ENCODE peak calls at places on chromosomes 12 and 14, in nine cellular contexts. One of them, this sample, is unnamed.

GRCh38 chr12:130186631-130187269 is 24.5 kb downstream of the FZD10 start:
- DNase-seq in cardiac muscle cell: no peak
- DNase-seq in choroid plexus epithelial cell: no peak
- DNase-seq in PC-3: peak
- DNase-seq in lung: no peak
- DNase-seq in activated B cell treated with CpG ODN at 0.5 μM for 24 hours: no peak
- DNase-seq in Peyer's patch: no peak
- DNase-seq in cardiac fibroblast: no peak
- DNase-seq in AG04450: no peak
- DNase-seq in this sample: no peak

GRCh38 chr14:89958966-89959365 is 3.2 kb downstream of the TDP1 start:
- DNase-seq in cardiac fibroblast: no peak
- DNase-seq in Peyer's patch: no peak
- DNase-seq in AG04450: no peak
- DNase-seq in activated B cell treated with CpG ODN at 0.5 μM for 24 hours: no peak
- DNase-seq in PC-3: no peak
- DNase-seq in choroid plexus epithelial cell: no peak
- DNase-seq in lung: no peak
- DNase-seq in cardiac muscle cell: no peak
- DNase-seq in this sample: no peak

GRCh38 chr14:24921903-24922302 is 128.0 kb downstream of the STXBP6 start:
- DNase-seq in PC-3: no peak
- DNase-seq in cardiac fibroblast: peak
- DNase-seq in Peyer's patch: no peak
- DNase-seq in AG04450: no peak
- DNase-seq in cardiac muscle cell: no peak
- DNase-seq in activated B cell treated with CpG ODN at 0.5 μM for 24 hours: no peak
- DNase-seq in lung: no peak
- DNase-seq in choroid plexus epithelial cell: peak
- DNase-seq in this sample: no peak

GRCh38 chr14:68293404-68293803 is 473.8 kb downstream of the RAD51B start:
- DNase-seq in cardiac fibroblast: no peak
- DNase-seq in cardiac muscle cell: no peak
- DNase-seq in choroid plexus epithelial cell: no peak
- DNase-seq in AG04450: no peak
- DNase-seq in PC-3: no peak
- DNase-seq in Peyer's patch: no peak
- DNase-seq in activated B cell treated with CpG ODN at 0.5 μM for 24 hours: no peak
- DNase-seq in lung: no peak
- DNase-seq in this sample: peak

GRCh38 chr12:47908738-47909137 is 3.9 kb upstream of the VDR start:
- DNase-seq in AG04450: no peak
- DNase-seq in Peyer's patch: no peak
- DNase-seq in activated B cell treated with CpG ODN at 0.5 μM for 24 hours: no peak
- DNase-seq in cardiac muscle cell: no peak
- DNase-seq in PC-3: no peak
- DNase-seq in choroid plexus epithelial cell: no peak
- DNase-seq in lung: no peak
- DNase-seq in cardiac fibroblast: no peak
- DNase-seq in this sample: no peak

GRCh38 chr12:113889076-113889475 is 77.0 kb downstream of the RBM19 start:
- DNase-seq in activated B cell treated with CpG ODN at 0.5 μM for 24 hours: no peak
- DNase-seq in Peyer's patch: no peak
- DNase-seq in PC-3: no peak
- DNase-seq in choroid plexus epithelial cell: peak
- DNase-seq in cardiac muscle cell: no peak
- DNase-seq in cardiac fibroblast: peak
- DNase-seq in AG04450: no peak
- DNase-seq in lung: no peak
- DNase-seq in this sample: no peak

GRCh38 chr12:120039711-120040110 is 50.7 kb downstream of the BICDL1 start:
- DNase-seq in choroid plexus epithelial cell: no peak
- DNase-seq in cardiac fibroblast: no peak
- DNase-seq in lung: no peak
- DNase-seq in PC-3: no peak
- DNase-seq in Peyer's patch: no peak
- DNase-seq in cardiac muscle cell: no peak
- DNase-seq in AG04450: no peak
- DNase-seq in activated B cell treated with CpG ODN at 0.5 μM for 24 hours: no peak
- DNase-seq in this sample: no peak

GRCh38 chr14:30078827-30079402 is 151.3 kb upstream of the PRKD1 start:
- DNase-seq in AG04450: no peak
- DNase-seq in cardiac muscle cell: no peak
- DNase-seq in PC-3: no peak
- DNase-seq in activated B cell treated with CpG ODN at 0.5 μM for 24 hours: no peak
- DNase-seq in Peyer's patch: no peak
- DNase-seq in lung: no peak
- DNase-seq in choroid plexus epithelial cell: no peak
- DNase-seq in cardiac fibroblast: no peak
- DNase-seq in this sample: no peak

GRCh38 chr14:76768201-76768656 is 7.0 kb downstream of the VASH1 start:
- DNase-seq in activated B cell treated with CpG ODN at 0.5 μM for 24 hours: no peak
- DNase-seq in choroid plexus epithelial cell: peak
- DNase-seq in cardiac muscle cell: peak
- DNase-seq in Peyer's patch: no peak
- DNase-seq in PC-3: no peak
- DNase-seq in lung: peak
- DNase-seq in cardiac fibroblast: no peak
- DNase-seq in AG04450: no peak
- DNase-seq in this sample: peak

GRCh38 chr12:105420046-105420445 is 89.6 kb downstream of the C12orf75 start:
- DNase-seq in cardiac muscle cell: no peak
- DNase-seq in choroid plexus epithelial cell: no peak
- DNase-seq in lung: no peak
- DNase-seq in activated B cell treated with CpG ODN at 0.5 μM for 24 hours: no peak
- DNase-seq in cardiac fibroblast: no peak
- DNase-seq in AG04450: no peak
- DNase-seq in PC-3: no peak
- DNase-seq in Peyer's patch: no peak
- DNase-seq in this sample: no peak

GRCh38 chr12:105418821-105419291 is 88.4 kb downstream of the C12orf75 start:
- DNase-seq in PC-3: no peak
- DNase-seq in lung: no peak
- DNase-seq in Peyer's patch: no peak
- DNase-seq in cardiac muscle cell: no peak
- DNase-seq in choroid plexus epithelial cell: no peak
- DNase-seq in cardiac fibroblast: no peak
- DNase-seq in activated B cell treated with CpG ODN at 0.5 μM for 24 hours: no peak
- DNase-seq in AG04450: no peak
- DNase-seq in this sample: no peak

GRCh38 chr12:105419606-105420005 is 89.1 kb downstream of the C12orf75 start:
- DNase-seq in AG04450: no peak
- DNase-seq in cardiac fibroblast: no peak
- DNase-seq in activated B cell treated with CpG ODN at 0.5 μM for 24 hours: no peak
- DNase-seq in lung: no peak
- DNase-seq in choroid plexus epithelial cell: no peak
- DNase-seq in Peyer's patch: no peak
- DNase-seq in PC-3: no peak
- DNase-seq in cardiac muscle cell: no peak
- DNase-seq in this sample: no peak

GRCh38 chr12:105418232-105418631 is 87.7 kb downstream of the C12orf75 start:
- DNase-seq in cardiac fibroblast: peak
- DNase-seq in cardiac muscle cell: peak
- DNase-seq in lung: no peak
- DNase-seq in activated B cell treated with CpG ODN at 0.5 μM for 24 hours: no peak
- DNase-seq in AG04450: peak
- DNase-seq in Peyer's patch: no peak
- DNase-seq in PC-3: peak
- DNase-seq in choroid plexus epithelial cell: peak
- DNase-seq in this sample: no peak

GRCh38 chr12:105417732-105418131 is 87.2 kb downstream of the C12orf75 start:
- DNase-seq in AG04450: no peak
- DNase-seq in Peyer's patch: no peak
- DNase-seq in choroid plexus epithelial cell: no peak
- DNase-seq in cardiac muscle cell: no peak
- DNase-seq in cardiac fibroblast: no peak
- DNase-seq in lung: no peak
- DNase-seq in activated B cell treated with CpG ODN at 0.5 μM for 24 hours: no peak
- DNase-seq in PC-3: no peak
- DNase-seq in this sample: no peak
- TF ChIP-seq CTCF in AG04450: peak
- TF ChIP-seq CTCF in Peyer's patch: no peak
- TF ChIP-seq CTCF in choroid plexus epithelial cell: peak
- TF ChIP-seq CTCF in cardiac muscle cell: no peak
- TF ChIP-seq CTCF in cardiac fibroblast: peak
- TF ChIP-seq CTCF in lung: no peak
- TF ChIP-seq CTCF in activated B cell treated with CpG ODN at 0.5 μM for 24 hours: no peak
- TF ChIP-seq CTCF in PC-3: no peak
- TF ChIP-seq CTCF in this sample: no peak

DNA sequence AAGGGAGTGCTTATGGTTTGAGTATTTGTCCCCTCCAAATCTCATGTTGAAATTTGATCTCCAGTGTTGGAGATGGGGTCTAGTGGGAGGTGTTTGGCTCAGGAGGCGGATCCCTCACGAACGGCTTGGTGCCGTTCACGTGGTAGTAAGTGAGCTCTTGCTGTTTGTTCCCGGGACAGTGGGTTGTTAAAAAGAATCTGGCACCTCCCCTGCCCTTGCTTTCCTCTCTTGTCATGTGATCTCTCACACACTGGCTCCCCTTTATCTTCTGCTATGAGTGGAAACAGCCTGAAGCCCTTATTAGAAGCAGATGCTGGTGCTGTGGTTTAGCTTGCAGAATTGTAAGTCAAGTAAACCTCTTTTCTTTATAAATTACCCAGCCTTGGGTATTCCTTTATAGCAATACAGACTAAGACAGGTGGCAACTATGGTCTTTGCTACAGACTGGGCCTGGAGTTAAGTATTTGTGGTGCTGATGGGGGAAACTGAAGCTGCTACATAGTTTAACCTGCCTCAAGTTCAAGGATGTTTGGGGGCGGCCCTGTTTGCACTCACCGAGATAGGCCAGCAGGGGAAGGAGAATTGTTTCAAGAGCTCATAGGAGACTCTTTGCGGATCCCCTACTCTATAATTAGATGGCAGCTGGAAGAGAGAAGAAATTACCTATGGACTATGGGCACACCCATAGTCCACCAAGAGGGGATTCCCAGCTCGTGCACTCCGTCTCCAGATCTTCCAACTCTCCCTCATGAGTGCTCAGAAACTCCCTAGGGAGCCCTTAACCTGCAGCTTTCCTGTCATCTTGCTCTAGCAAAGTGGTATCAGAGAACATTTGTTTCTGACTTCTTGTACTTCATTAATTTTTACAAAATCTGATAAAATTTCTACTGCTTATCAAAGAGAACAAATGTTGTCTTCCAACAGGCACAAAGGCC is 164.6 kb downstream of the SLC15A5 start:
- DNase-seq in activated B cell treated with CpG ODN at 0.5 μM for 24 hours: no peak
- DNase-seq in Peyer's patch: no peak
- DNase-seq in lung: no peak
- DNase-seq in cardiac fibroblast: no peak
- DNase-seq in AG04450: no peak
- DNase-seq in choroid plexus epithelial cell: peak
- DNase-seq in PC-3: no peak
- DNase-seq in cardiac muscle cell: peak
- DNase-seq in this sample: no peak
- TF ChIP-seq CTCF in activated B cell treated with CpG ODN at 0.5 μM for 24 hours: no peak
- TF ChIP-seq CTCF in Peyer's patch: no peak
- TF ChIP-seq CTCF in lung: no peak
- TF ChIP-seq CTCF in cardiac fibroblast: no peak
- TF ChIP-seq CTCF in AG04450: no peak
- TF ChIP-seq CTCF in choroid plexus epithelial cell: no peak
- TF ChIP-seq CTCF in PC-3: no peak
- TF ChIP-seq CTCF in cardiac muscle cell: no peak
- TF ChIP-seq CTCF in this sample: no peak

GRCh38 chr12:93540506-93540905 is 32.0 kb upstream of the SOCS2 start:
- DNase-seq in cardiac muscle cell: no peak
- DNase-seq in activated B cell treated with CpG ODN at 0.5 μM for 24 hours: no peak
- DNase-seq in cardiac fibroblast: peak
- DNase-seq in Peyer's patch: no peak
- DNase-seq in choroid plexus epithelial cell: no peak
- DNase-seq in AG04450: no peak
- DNase-seq in lung: peak
- DNase-seq in PC-3: no peak
- DNase-seq in this sample: no peak
- TF ChIP-seq CTCF in cardiac muscle cell: no peak
- TF ChIP-seq CTCF in activated B cell treated with CpG ODN at 0.5 μM for 24 hours: no peak
- TF ChIP-seq CTCF in cardiac fibroblast: no peak
- TF ChIP-seq CTCF in Peyer's patch: no peak
- TF ChIP-seq CTCF in choroid plexus epithelial cell: no peak
- TF ChIP-seq CTCF in AG04450: no peak
- TF ChIP-seq CTCF in lung: no peak
- TF ChIP-seq CTCF in PC-3: no peak
- TF ChIP-seq CTCF in this sample: no peak

DNA sequence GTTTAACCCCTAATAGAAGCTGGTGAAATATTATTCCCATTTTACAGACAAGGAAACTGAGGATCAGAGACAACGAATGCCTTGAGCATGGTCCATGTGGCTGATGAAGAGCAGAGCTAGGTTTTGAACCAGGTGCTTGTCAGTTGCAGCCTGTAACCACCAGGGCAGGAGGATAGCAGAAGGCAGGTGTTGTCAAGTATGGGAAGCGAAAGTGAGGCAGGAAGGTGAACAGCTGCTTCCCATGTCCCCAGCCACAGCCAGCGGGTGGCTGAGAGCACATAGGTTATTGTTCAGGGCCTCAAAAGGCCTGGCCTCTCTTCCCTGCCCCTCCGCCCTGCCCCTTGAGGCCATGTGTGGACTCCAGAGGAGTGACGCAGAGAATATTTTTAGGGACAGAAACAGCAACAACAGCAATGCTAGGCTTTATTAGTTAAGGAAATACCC is 39.6 kb downstream of the IQSEC3 start:
- DNase-seq in PC-3: no peak
- DNase-seq in AG04450: no peak
- DNase-seq in cardiac muscle cell: no peak
- DNase-seq in lung: no peak
- DNase-seq in cardiac fibroblast: peak
- DNase-seq in choroid plexus epithelial cell: no peak
- DNase-seq in activated B cell treated with CpG ODN at 0.5 μM for 24 hours: no peak
- DNase-seq in Peyer's patch: no peak
- DNase-seq in this sample: peak
- TF ChIP-seq CTCF in PC-3: no peak
- TF ChIP-seq CTCF in AG04450: no peak
- TF ChIP-seq CTCF in cardiac muscle cell: no peak
- TF ChIP-seq CTCF in lung: no peak
- TF ChIP-seq CTCF in cardiac fibroblast: no peak
- TF ChIP-seq CTCF in choroid plexus epithelial cell: peak
- TF ChIP-seq CTCF in activated B cell treated with CpG ODN at 0.5 μM for 24 hours: no peak
- TF ChIP-seq CTCF in Peyer's patch: peak
- TF ChIP-seq CTCF in this sample: peak

DNA sequence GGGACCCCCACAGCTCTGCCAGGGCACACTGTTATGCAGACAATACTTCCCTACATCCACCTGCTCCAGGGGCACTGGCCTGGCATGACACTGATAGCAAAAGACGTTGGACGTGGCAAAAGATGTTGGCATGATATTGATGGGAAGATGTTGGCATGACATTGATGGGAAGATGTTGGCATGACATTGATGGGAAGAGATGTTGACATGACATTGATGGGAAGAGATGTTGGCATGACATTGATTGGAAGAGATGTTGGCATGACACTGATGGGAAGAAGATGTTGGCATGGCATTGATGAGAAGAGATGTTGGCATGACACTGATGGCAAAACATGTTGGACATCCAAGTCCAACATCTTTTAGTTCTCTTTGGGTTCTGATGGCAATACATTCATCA is 11.4 kb upstream of the DEGS2 start:
- DNase-seq in AG04450: no peak
- DNase-seq in activated B cell treated with CpG ODN at 0.5 μM for 24 hours: no peak
- DNase-seq in choroid plexus epithelial cell: no peak
- DNase-seq in cardiac muscle cell: no peak
- DNase-seq in cardiac fibroblast: no peak
- DNase-seq in PC-3: no peak
- DNase-seq in lung: no peak
- DNase-seq in Peyer's patch: no peak
- DNase-seq in this sample: no peak
- TF ChIP-seq CTCF in AG04450: no peak
- TF ChIP-seq CTCF in activated B cell treated with CpG ODN at 0.5 μM for 24 hours: no peak
- TF ChIP-seq CTCF in choroid plexus epithelial cell: no peak
- TF ChIP-seq CTCF in cardiac muscle cell: no peak
- TF ChIP-seq CTCF in cardiac fibroblast: no peak
- TF ChIP-seq CTCF in PC-3: no peak
- TF ChIP-seq CTCF in lung: no peak
- TF ChIP-seq CTCF in Peyer's patch: no peak
- TF ChIP-seq CTCF in this sample: no peak